ENCODE peak calls at places on chromosome 17, in four cellular contexts. U, J, W and Y are unnamed samples.

GRCh38 chr17:51245535-51245934 is 14.3 kb downstream of the MBTD1 start:
- DNase-seq in W (no peak), U (no peak), J (no peak), Y (no peak)

GRCh38 chr17:18928726-18929125 is 23.2 kb upstream of the SLC5A10 start:
- DNase-seq in W (no peak), U (no peak), J (no peak), Y (no peak)

GRCh38 chr17:50261051-50261915 is 13.0 kb upstream of the TMEM92 start:
- DNase-seq in U (no peak), J (no peak), W (peak; percentile 6), Y (no peak)

GRCh38 chr17:21213005-21213404 is 956 bp downstream of the TMEM11 start:
- DNase-seq in W (no peak), U (no peak), J (no peak), Y (no peak)

GRCh38 chr17:46737331-46737730 is 81.2 kb downstream of the WNT3 start:
- DNase-seq in W (no peak), U (no peak), J (no peak), Y (no peak)

GRCh38 chr17:16283705-16284104 is 66.7 kb downstream of the PIGL start:
- DNase-seq in W (no peak), J (no peak), U (no peak), Y (no peak)

GRCh38 chr17:4378626-4379025 is 12.2 kb upstream of the UBE2G1 start:
- DNase-seq in U (no peak), J (no peak), W (no peak), Y (no peak)

GRCh38 chr17:10875984-10876555 is 38.2 kb upstream of the PIRT start:
- DNase-seq in J (no peak), U (peak; percentile 40), W (peak; percentile 42), Y (peak; percentile 88)

GRCh38 chr17:7237761-7238417 is 1.4 kb downstream of the PHF23 start:
- DNase-seq in J (no peak), U (peak; percentile 68), W (peak; percentile 62), Y (no peak)

GRCh38 chr17:48600244-48601098 is 4.3 kb downstream of the HOXB6 start:
- DNase-seq in J (no peak), U (no peak), W (no peak), Y (no peak)

GRCh38 chr17:66507103-66507923 is 204.9 kb downstream of the PRKCA start:
- DNase-seq in J (no peak), U (peak; percentile 39), W (peak; percentile 62), Y (no peak)

GRCh38 chr17:19796457-19796856 is 48.4 kb upstream of the ALDH3A1 start:
- DNase-seq in U (no peak), J (no peak), W (no peak), Y (no peak)

GRCh38 chr17:43443381-43443780 is 40.4 kb upstream of the DHX8 start:
- DNase-seq in U (no peak), J (no peak), W (no peak), Y (no peak)

GRCh38 chr17:61285483-61286320 is 113.9 kb upstream of the TBX2 start:
- DNase-seq in W (no peak), U (no peak), J (no peak), Y (no peak)

GRCh38 chr17:54785643-54786258 is 114.9 kb upstream of the TOM1L1 start:
- DNase-seq in U (no peak), J (no peak), W (no peak), Y (no peak)

GRCh38 chr17:82977586-82977985 is 101.8 kb upstream of the METRNL start:
- DNase-seq in W (no peak), J (no peak), U (no peak), Y (no peak)

GRCh38 chr17:2215616-2216364 is 87.8 kb downstream of the SMG6 start:
- DNase-seq in U (no peak), W (no peak), J (no peak), Y (peak; percentile 59)

GRCh38 chr17:59311051-59311468 is 20.4 kb upstream of the YPEL2 start:
- DNase-seq in J (peak; percentile 28), U (peak; percentile 79), W (peak; percentile 69), Y (no peak)

GRCh38 chr17:81950501-81950900 is 3.5 kb upstream of the MYADML2 start:
- DNase-seq in W (no peak), J (no peak), U (no peak), Y (no peak)

GRCh38 chr17:44911133-44912001 is 3.9 kb downstream of the GFAP start:
- DNase-seq in J (no peak), W (peak; percentile 70), U (peak; percentile 74), Y (peak; percentile 58)

GRCh38 chr17:75681289-75681688 is 14.2 kb downstream of the SAP30BP start:
- DNase-seq in J (no peak), W (no peak), U (no peak), Y (no peak)

GRCh38 chr17:75683467-75684041 is 16.4 kb downstream of the SAP30BP start:
- DNase-seq in J (no peak), W (no peak), U (peak; percentile 59), Y (no peak)

GRCh38 chr17:75680431-75680830 is 13.3 kb downstream of the SAP30BP start:
- DNase-seq in U (no peak), J (no peak), W (no peak), Y (no peak)

GRCh38 chr17:75676461-75676860 is 9.3 kb downstream of the SAP30BP start:
- DNase-seq in J (no peak), W (no peak), U (no peak), Y (no peak)

DNA sequence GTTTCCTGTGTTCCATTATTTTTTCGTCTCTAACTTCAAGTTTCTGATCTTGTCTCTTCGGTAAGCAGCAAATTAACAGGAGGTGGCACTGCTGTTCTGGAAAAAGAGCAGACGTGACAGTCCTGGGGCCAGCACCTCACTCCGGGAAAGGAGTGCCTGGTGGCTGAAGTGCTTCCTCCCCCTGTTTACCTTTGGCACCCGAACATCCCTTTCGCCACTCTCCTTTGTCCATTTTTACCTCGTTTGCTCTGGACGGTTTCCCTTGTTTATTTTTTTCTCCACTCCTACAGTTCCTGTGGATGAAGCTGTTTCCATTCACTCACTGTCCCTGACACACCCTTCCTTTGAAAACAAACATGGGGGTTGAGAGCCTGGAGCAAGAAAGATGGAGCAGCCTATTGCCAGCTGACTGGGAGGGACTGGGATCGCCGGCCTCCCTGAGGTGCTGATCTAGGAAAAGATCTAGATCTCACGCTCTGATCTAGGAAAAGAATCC is 12.6 kb downstream of the SAP30BP start:
- DNase-seq in J (no peak), W (no peak), U (no peak), Y (no peak)
- TF ChIP-seq CBX5 in J (no peak), W (no peak), U (no peak), Y (no peak)

GRCh38 chr17:57708401-57708800 is 36.7 kb downstream of the CCDC182 start:
- DNase-seq in U (no peak), J (no peak), W (no peak), Y (peak; percentile 57)

GRCh38 chr17:57707892-57708291 is 37.2 kb downstream of the CCDC182 start:
- DNase-seq in J (no peak), U (no peak), W (no peak), Y (no peak)

GRCh38 chr17:57706761-57707160 is 38.3 kb downstream of the CCDC182 start:
- DNase-seq in W (no peak), J (no peak), U (no peak), Y (no peak)

GRCh38 chr17:57704448-57704847 is 40.7 kb downstream of the CCDC182 start:
- DNase-seq in J (no peak), U (no peak), W (no peak), Y (peak; percentile 20)

DNA sequence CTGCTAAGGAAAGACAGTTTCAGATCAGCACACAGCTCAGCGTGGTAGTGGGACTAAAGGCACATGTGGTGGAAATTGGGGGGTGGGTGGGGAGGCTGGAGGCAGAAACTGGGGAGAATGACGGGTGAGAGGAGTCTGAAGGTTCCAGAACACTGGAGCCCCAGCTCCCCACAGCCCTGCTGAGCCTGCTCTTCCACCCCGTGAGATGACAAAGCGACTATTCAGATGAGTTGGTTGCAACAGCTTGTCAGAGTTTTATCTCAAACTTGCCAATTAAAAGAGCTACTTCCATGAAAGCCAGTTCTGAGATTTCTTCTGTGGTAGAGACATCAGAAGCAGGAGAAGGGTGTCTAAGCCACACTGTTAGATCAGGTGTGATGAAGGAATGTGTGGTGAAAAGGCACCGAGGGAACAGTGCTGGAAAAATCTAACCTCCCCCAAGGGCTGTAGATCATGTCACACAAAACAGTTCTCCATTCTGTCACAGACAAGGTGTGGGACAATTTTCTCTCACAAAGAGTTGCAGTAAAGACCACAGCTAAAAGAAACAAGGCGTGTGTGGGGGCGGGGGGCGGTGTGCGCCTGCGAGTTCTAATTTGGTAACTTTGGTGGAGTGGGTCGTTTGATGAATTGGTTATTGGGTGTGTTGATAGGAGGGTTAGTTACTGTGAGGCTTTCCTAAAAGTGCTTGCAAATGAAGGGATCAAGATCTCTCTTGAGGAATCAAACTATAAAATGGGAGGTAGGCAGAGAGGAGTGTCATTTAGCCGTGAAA is 39.0 kb downstream of the CCDC182 start:
- DNase-seq in U (no peak), J (no peak), W (no peak), Y (peak; percentile 35)
- TF ChIP-seq CBX5 in U (no peak), J (no peak), W (no peak), Y (no peak)

DNA sequence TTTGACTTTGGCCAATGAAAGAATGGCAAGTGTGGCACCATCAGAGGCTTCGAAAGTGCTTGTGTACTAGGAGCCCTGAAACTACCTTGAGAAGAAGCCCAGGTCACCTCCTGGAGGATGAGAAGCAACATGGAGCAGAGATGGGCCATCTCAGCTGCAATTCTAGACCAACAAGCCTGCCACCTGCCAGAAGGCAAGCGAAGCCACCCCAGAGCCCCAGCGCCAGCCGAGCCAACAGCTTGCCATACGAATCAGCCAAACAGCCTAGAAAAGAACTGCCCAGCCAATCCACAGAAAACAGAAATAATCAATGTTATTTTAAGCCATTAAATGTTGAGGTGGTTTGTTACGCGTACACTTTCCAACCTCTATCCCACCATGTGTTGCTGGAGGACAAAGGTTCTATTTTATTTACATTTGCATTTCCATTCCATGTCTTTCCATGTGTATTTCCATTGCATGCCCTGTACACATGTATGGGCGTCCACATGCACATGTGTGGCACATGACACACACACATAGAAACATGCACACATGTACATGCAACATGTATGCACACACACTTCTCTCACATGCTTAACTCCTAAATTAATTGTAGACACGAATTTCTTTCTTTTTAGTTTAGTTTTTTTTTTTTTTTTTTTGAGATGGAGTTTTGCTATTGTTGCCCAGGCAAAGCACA is 144.3 kb upstream of the TNRC6C start:
- DNase-seq in J (no peak), U (no peak), W (no peak), Y (no peak)
- TF ChIP-seq CBX5 in J (no peak), U (no peak), W (no peak), Y (no peak)

DNA sequence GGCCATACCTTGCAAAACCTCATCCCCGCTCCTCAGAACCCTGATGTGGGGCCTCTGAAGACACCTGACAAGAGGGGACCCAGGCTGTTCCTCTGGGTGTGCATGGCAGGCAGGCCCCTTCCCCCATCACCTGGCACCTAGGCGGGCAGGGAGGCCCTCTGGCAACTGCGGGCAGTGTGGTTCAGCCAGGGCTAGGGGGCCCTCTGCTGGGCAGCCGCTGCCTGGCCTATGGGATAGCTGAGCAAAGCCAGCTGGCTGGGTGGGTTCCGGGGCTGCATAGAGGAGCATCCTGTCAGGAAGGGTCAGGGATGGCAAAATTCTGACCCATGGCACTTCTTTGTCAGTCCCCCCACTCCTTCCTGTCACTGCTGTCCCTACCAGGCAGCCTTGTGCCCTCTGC is 228.7 kb upstream of the ASIC2 start:
- DNase-seq in U (no peak), J (no peak), W (peak; percentile 40), Y (peak; percentile 87)
- TF ChIP-seq CBX5 in U (no peak), J (no peak), W (no peak), Y (no peak)

GRCh38 chr17:68087851-68088250 is 52.3 kb downstream of the KPNA2 start:
- DNase-seq in W (no peak), J (no peak), U (no peak), Y (no peak)
- TF ChIP-seq CBX5 in W (no peak), J (no peak), U (no peak), Y (no peak)